ENCODE peak calls at places on chromosomes 12 and 14, in four cellular contexts. P, S, I and W are unnamed samples. For H3K27me3, the result is how much of the 10 kb centered on the place peaks cover.

GRCh38 chr14:96962337-96962736 is 165.2 kb downstream of the VRK1 start:
- DNase-seq in I (peak), S (no peak), P (no peak), W (no peak)

GRCh38 chr14:58082491-58083098 is 69.4 kb downstream of the ARMH4 start:
- DNase-seq in S (no peak), I (no peak), P (no peak), W (no peak)

GRCh38 chr14:67971627-67972625 is 152.3 kb downstream of the RAD51B start:
- DNase-seq in P (no peak), S (no peak), I (no peak), W (no peak)

GRCh38 chr14:100394886-100395672 is 71.9 kb downstream of the SLC25A47 start:
- DNase-seq in S (no peak), P (no peak), I (no peak), W (no peak)

GRCh38 chr12:65525501-65526141 is 247.1 kb downstream of the MSRB3 start:
- DNase-seq in P (no peak), S (no peak), I (no peak), W (no peak)

GRCh38 chr12:87136330-87136976 is 880.3 kb upstream of the MGAT4C start:
- DNase-seq in P (no peak), I (no peak), S (no peak), W (no peak)

GRCh38 chr14:105075364-105076295 is 10.4 kb upstream of the GPR132 start:
- DNase-seq in P (no peak), S (no peak), I (peak), W (no peak)

GRCh38 chr14:89367449-89368120 is 49.4 kb downstream of the FOXN3 start:
- DNase-seq in I (no peak), S (no peak), P (no peak), W (no peak)

GRCh38 chr12:64175254-64175945 is 46.7 kb downstream of the KICS2 start:
- DNase-seq in S (no peak), P (no peak), I (no peak), W (no peak)

GRCh38 chr12:12007001-12007712 is 63.6 kb upstream of the BCL2L14 start:
- DNase-seq in P (no peak), S (peak), I (no peak), W (no peak)

GRCh38 chr12:65962921-65963883 is 138.9 kb downstream of the HMGA2 start:
- DNase-seq in S (no peak), I (peak), P (no peak), W (no peak)

GRCh38 chr14:63435838-63436237 is 107.3 kb downstream of the PPP2R5E start:
- DNase-seq in P (peak), S (no peak), I (peak), W (peak)

GRCh38 chr12:27566159-27566558 is 42.2 kb downstream of the PPFIBP1 start:
- DNase-seq in P (no peak), I (no peak), S (no peak), W (no peak)

GRCh38 chr12:50845021-50845647 is 2.4 kb downstream of the TMPRSS12 start:
- DNase-seq in P (no peak), S (no peak), I (no peak), W (no peak)

GRCh38 chr12:19712041-19712440 is 272.7 kb downstream of the AEBP2 start:
- DNase-seq in P (no peak), I (no peak), S (no peak), W (no peak)

GRCh38 chr12:96919510-96920210 is 12.6 kb downstream of the NEDD1 start:
- DNase-seq in P (no peak), S (no peak), I (no peak), W (no peak)

GRCh38 chr14:89911018-89911919 is 43.3 kb downstream of the EFCAB11 start:
- DNase-seq in P (peak), S (no peak), I (peak), W (peak)

GRCh38 chr12:92929957-92930356 is 862 bp upstream of the EEA1 start:
- DNase-seq in I (no peak), S (no peak), P (no peak), W (no peak)

GRCh38 chr14:72503271-72503670 is 390.6 kb downstream of the DPF3 start:
- DNase-seq in I (no peak), S (no peak), P (no peak), W (no peak)

GRCh38 chr12:102427542-102427923 is 52.8 kb downstream of the IGF1 start:
- DNase-seq in I (no peak), P (no peak), S (no peak), W (no peak)

GRCh38 chr14:34338056-34338455 is 124.0 kb downstream of the SPTSSA start:
- DNase-seq in P (no peak), S (no peak), I (no peak), W (no peak)

GRCh38 chr12:65188179-65188709 is 18.9 kb downstream of the LEMD3 start:
- DNase-seq in I (no peak), P (no peak), S (no peak), W (no peak)

GRCh38 chr12:19946549-19946948 is 421.8 kb upstream of the PDE3A start:
- DNase-seq in I (no peak), P (no peak), S (no peak), W (no peak)

DNA sequence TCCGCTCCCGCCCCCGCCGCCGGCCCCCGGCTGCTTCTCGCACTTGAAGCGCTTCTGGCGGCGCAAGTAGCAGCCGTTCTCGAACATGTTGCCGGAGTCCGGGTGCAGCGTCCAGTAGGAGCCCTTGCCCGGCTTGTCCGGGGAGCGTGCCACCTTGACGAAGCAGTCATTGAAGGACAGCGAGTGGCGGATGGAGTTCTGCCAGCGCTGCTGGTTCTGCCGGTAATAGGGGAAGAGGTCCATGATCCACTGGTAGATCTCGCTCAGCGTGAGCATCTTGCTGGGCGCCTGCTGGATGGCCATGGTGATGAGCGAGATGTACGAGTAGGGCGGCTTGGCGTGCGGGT is 3.1 kb downstream of the FOXA1 start:
- DNase-seq in S (no peak), I (peak), P (no peak), W (no peak)
- H3K4me3 ChIP-seq in S (no peak), I (peak), P (no peak), W (peak)

DNA sequence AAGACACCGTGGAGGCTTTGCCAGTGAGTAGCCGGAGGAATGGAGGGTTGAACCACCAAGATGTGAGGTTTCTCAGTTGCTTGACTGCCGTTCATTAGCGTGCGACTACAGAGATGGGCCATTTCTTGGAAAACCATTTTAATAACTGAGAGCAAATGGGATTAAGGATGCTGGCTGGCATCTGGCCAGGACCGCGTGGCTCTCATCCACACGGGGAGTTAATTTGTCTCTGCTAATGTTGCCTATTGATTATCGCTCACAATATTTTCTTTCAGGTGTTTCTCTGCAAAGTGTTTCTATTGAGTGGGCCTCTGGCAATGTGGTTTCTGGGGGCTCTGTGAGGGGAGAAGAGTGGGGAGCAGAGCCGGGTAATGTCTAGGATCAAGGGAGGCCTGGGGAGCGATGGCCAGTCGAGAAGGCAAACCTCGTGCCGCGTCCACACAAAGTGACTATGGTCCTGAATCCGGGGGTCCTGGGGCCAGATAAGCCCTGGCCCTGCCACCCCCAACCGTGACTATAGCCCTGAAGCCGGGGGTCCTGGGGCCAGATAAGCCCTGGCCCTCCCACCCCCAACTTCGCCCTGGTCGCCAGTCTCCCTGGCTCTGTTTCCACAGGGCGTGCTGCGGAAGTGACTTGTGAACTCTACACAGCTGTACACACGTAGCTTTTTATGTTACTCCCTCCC is 110.6 kb downstream of the PRMT8 start:
- DNase-seq in S (no peak), P (no peak), I (no peak), W (no peak)
- H3K27me3 ChIP-seq in S (under half), P (under half), I (under half), W (under half)

GRCh38 chr14:92650581-92651105 is 97.8 kb downstream of the LGMN start:
- DNase-seq in P (no peak), I (no peak), S (no peak), W (no peak)

GRCh38 chr14:92651106-92651792 is 97.2 kb downstream of the LGMN start:
- DNase-seq in S (peak), P (no peak), I (peak), W (no peak)

GRCh38 chr14:92652413-92653151 is 95.8 kb downstream of the LGMN start:
- DNase-seq in S (no peak), I (no peak), P (no peak), W (no peak)

GRCh38 chr14:92653162-92653651 is 95.2 kb downstream of the LGMN start:
- DNase-seq in S (no peak), I (no peak), P (no peak), W (no peak)

GRCh38 chr14:92651793-92652382 is 96.5 kb downstream of the LGMN start:
- DNase-seq in I (peak), P (no peak), S (no peak), W (no peak)
- TF ChIP-seq POLR2AphosphoS5 in I (no peak), P (no peak), S (no peak), W (no peak)

DNA sequence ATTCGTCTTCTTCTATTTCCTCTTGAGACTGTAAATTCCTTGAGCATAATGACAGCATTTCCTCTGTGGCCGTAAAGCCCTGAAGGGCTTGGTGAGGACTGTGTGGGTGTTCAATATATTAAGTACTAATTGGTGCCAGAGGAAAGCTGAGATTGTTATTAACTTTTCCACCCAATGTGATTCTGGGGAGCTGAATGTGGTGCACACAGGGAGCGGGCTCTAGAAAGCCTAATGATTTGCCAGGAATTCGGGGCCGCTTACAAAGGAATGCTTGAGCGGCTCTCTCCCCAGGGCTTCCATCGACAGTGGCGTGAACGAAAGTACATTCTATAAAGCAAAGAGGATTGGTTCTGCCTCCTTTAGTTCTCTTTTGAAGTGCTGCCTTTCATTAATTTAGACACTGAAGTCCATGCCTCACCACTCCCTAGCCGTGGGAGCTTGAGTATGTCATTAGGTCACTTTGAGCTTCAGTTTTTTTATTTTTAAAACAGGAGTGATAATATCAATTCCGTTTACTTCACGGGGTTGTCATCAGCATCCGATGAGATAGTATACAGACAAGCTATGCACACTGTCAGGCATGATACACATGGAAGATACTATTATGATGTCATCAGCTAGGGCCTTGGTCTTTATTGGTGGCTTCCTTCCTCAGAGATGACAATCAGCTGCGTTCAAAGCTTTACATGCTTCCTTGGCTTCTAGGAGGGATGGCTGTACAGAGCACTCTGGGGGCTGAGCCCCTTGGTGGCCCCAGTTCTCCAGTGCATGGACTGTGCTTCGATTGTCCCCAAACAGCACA is 11.0 kb upstream of the GSG1 start:
- DNase-seq in I (no peak), P (no peak), S (no peak), W (no peak)
- H3K4me3 ChIP-seq in I (no peak), P (no peak), S (no peak), W (no peak)

GRCh38 chr12:22658214-22658613 is 33.2 kb downstream of the ETNK1 start:
- DNase-seq in I (no peak), P (no peak), S (no peak), W (no peak)

GRCh38 chr12:22657538-22657937 is 32.6 kb downstream of the ETNK1 start:
- DNase-seq in I (no peak), S (no peak), P (no peak), W (no peak)

GRCh38 chr12:22653790-22654189 is 28.8 kb downstream of the ETNK1 start:
- DNase-seq in I (no peak), P (no peak), S (no peak), W (no peak)

GRCh38 chr12:22656376-22656775 is 31.4 kb downstream of the ETNK1 start:
- DNase-seq in P (no peak), I (no peak), S (no peak), W (no peak)

DNA sequence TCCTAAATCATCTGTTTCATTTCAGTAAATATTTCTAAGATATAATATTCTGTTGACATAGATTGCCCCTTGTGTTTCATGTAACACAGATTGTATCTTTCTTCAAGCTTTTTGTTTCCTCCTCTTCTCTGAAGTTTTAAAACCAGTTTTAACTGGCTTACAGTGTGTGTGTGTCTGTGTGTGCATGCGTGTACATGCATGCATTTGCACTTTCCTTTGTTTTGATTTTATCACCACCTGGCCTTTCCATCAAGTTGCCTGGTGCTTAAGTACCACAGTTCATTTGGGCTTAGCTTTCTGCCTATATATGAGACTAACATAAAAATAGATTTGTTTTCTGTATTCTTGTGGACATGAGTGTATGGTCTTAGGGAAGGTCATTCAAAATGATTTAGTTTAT is 31.9 kb downstream of the ETNK1 start:
- DNase-seq in I (no peak), P (no peak), S (no peak), W (no peak)
- H3K27me3 ChIP-seq in I (under half), P (under half), S (under half), W (under half)

DNA sequence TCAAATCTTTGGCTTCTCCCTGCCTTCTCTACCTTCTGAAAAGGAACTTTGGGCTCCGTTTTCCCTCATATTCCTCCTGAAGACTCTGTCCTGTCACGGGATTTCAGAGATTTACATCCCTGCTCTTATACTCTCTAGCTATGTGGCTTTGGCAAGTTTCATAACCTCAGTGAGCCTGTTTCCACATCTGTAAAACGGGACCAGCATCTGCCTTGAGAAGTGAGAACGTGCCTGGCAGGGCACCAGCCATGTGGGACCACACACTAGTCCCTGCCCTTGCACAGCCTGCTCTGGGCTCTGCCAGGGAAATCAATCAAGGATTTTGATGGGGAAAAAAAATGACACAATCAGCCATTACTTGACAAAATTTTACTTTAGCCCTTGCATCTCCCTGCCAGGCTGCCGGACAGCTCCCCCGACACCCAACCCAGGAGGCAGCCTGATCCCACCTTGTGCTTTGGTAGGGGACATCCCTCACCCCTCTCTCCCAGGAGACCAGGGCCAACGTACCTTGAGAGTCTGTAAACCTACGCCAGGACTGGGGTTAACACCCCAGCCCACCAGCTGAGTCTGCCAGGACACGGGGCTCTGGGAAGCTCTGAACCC is 8.5 kb downstream of the PHETA1 start:
- DNase-seq in S (no peak), I (no peak), P (no peak), W (no peak)
- TF ChIP-seq POLR2AphosphoS5 in S (no peak), I (no peak), P (no peak), W (no peak)